ENCODE peak calls at places on chromosomes 2 and 18, in six cellular contexts. K, B, Y, Z, E and O are unnamed samples.

GRCh38 chr18:13568443-13569392 is 157.6 kb downstream of the FAM210A start:
- DNase-seq in K (peak), B (no peak), Y (no peak), Z (no peak), E (no peak), O (no peak)

GRCh38 chr2:136901732-136902131 is 136.4 kb downstream of the THSD7B start:
- DNase-seq in K (no peak), B (no peak), Y (no peak), Z (no peak), E (no peak), O (no peak)

GRCh38 chr2:235864311-235864710 is 303.9 kb downstream of the GBX2 start:
- DNase-seq in K (no peak), B (no peak), Y (no peak), Z (no peak), E (no peak), O (no peak)

GRCh38 chr2:216012133-216012829 is 1.1 kb downstream of the MREG start:
- DNase-seq in K (no peak), B (no peak), Y (no peak), Z (no peak), E (no peak), O (no peak)

GRCh38 chr2:227010433-227010832 is 153.6 kb downstream of the COL4A4 start:
- DNase-seq in K (no peak), B (no peak), Y (no peak), Z (no peak), E (no peak), O (no peak)

GRCh38 chr18:6055711-6056110 is 160.4 kb upstream of the TMEM200C start:
- DNase-seq in K (no peak), B (no peak), Y (no peak), Z (no peak), E (no peak), O (no peak)

GRCh38 chr18:68916734-68917133 is 118.9 kb downstream of the CCDC102B start:
- DNase-seq in K (no peak), B (no peak), Y (no peak), Z (no peak), E (peak), O (no peak)

GRCh38 chr2:237818066-237818473 is 19.5 kb downstream of the RBM44 start:
- DNase-seq in K (no peak), B (no peak), Y (no peak), Z (no peak), E (no peak), O (no peak)

GRCh38 chr2:227717687-227718567 is at the start of gene SLC19A3:
- DNase-seq in K (no peak), B (peak), Y (no peak), Z (peak), E (peak), O (no peak)

GRCh38 chr2:111160758-111161157 is 40.0 kb downstream of the BCL2L11 start:
- DNase-seq in K (no peak), B (no peak), Y (no peak), Z (no peak), E (peak), O (no peak)